ENCODE peak calls at places on chromosome 14, in nine cellular contexts. F is HCEC 1CT; K is T follicular helper cell; M is DMS79; P is GM18507; E is omental fat pad; V is retina; S is stimulated activated CD4-positive, alpha-beta T cell treated with anti-CD3 and anti-CD28 coated beads, Interleukin-1b, Interleukin-23, amount 100 ng/mL, for 4 hours; J is CD8-positive, alpha-beta T cell. Y is an unnamed sample.

GRCh38 chr14:105326891-105327694 is 12.5 kb downstream of the PACS2 start:
- DNase-seq in S (no peak), K (no peak), M (no peak), V (no peak), J (no peak), E (no peak), P (no peak), F (no peak), Y (no peak)

GRCh38 chr14:57533214-57533613 is 39.6 kb upstream of the CCDC198 start:
- DNase-seq in F (peak; percentile 40), K (no peak), M (no peak), J (no peak), V (peak; percentile 17), S (no peak), E (no peak), P (no peak), Y (peak; percentile 1)

GRCh38 chr14:25150934-25151790 is 101.2 kb upstream of the STXBP6 start:
- DNase-seq in J (no peak), P (peak; percentile 8), F (peak; percentile 76), M (peak; percentile 53), V (no peak), K (no peak), E (no peak), S (no peak), Y (peak; percentile 72)

GRCh38 chr14:68244272-68244975 is 424.8 kb downstream of the RAD51B start:
- DNase-seq in K (no peak), V (peak; percentile 63), F (no peak), M (no peak), P (no peak), E (no peak), S (no peak), J (no peak), Y (no peak)

GRCh38 chr14:96852823-96853422 is 55.7 kb downstream of the VRK1 start:
- DNase-seq in V (no peak), S (no peak), K (no peak), M (no peak), J (no peak), E (no peak), P (no peak), F (peak; percentile 65), Y (peak; percentile 42)

GRCh38 chr14:53850714-53851296 is 105.8 kb downstream of the BMP4 start:
- DNase-seq in J (no peak), S (no peak), F (peak; percentile 40), M (no peak), K (no peak), V (no peak), P (no peak), E (no peak), Y (peak; percentile 53)

GRCh38 chr14:35883677-35884293 is 57.6 kb downstream of the BRMS1L start:
- DNase-seq in F (peak; percentile 25), K (no peak), E (no peak), V (peak; percentile 43), J (no peak), P (peak; percentile 12), S (no peak), M (peak; percentile 31), Y (peak; percentile 11)

GRCh38 chr14:28436821-28437220 is 329.8 kb upstream of the FOXG1 start:
- DNase-seq in P (no peak), F (no peak), J (no peak), K (no peak), E (no peak), V (no peak), M (no peak), S (no peak), Y (no peak)

GRCh38 chr14:96251656-96252155 is 4.3 kb upstream of the BDKRB1 start:
- DNase-seq in J (no peak), E (no peak), S (no peak), F (peak; percentile 62), P (no peak), V (no peak), M (no peak), K (no peak), Y (no peak)

GRCh38 chr14:64604854-64605253 is 55.1 kb downstream of the PPP1R36 start:
- DNase-seq in S (no peak), K (no peak), E (no peak), M (peak; percentile 29), V (peak; percentile 50), J (no peak), F (no peak), P (no peak), Y (no peak)

GRCh38 chr14:69711065-69711464 is 55.9 kb upstream of the SRSF5 start:
- DNase-seq in S (no peak), F (no peak), M (peak; percentile 91), E (no peak), J (no peak), P (no peak), V (no peak), K (no peak), Y (peak; percentile 29)

GRCh38 chr14:104924421-104925213 is at the start of gene PLD4:
- DNase-seq in F (no peak), J (no peak), M (no peak), K (no peak), S (no peak), V (no peak), P (no peak), E (no peak), Y (no peak)

GRCh38 chr14:72451081-72451972 is 442.6 kb downstream of the DPF3 start:
- DNase-seq in K (peak; percentile 6), V (peak; percentile 84), E (no peak), F (no peak), S (peak; percentile 13), P (no peak), M (no peak), J (peak; percentile 26), Y (peak; percentile 29)

GRCh38 chr14:100271247-100271939 is 32.4 kb downstream of the YY1 start:
- DNase-seq in S (peak; percentile 10), J (peak; percentile 34), P (no peak), E (no peak), M (peak; percentile 39), K (no peak), F (peak; percentile 30), V (no peak), Y (no peak)

GRCh38 chr14:71666579-71667145 is 265.6 kb upstream of the RGS6 start:
- DNase-seq in S (no peak), P (no peak), F (no peak), K (no peak), E (no peak), V (peak; percentile 49), M (no peak), J (no peak), Y (no peak)

GRCh38 chr14:83566567-83566966 is 1963.4 kb upstream of the FLRT2 start:
- DNase-seq in M (no peak), V (no peak), J (no peak), P (no peak), K (no peak), E (no peak), S (no peak), F (no peak), Y (no peak)

GRCh38 chr14:86311151-86311550 is 781.2 kb downstream of the FLRT2 start:
- DNase-seq in P (no peak), K (no peak), V (no peak), S (no peak), E (no peak), J (no peak), F (no peak), M (no peak), Y (no peak)

Y was measured in LHCN-M2.